ENCODE peak calls at places on chromosomes 11 and 22, in four cellular contexts. One of them, this sample, is unnamed.

GRCh38 chr22:17536269-17536668 is 27.0 kb upstream of the SLC25A18 start:
- DNase-seq in HCT116: no peak
- DNase-seq in GM23338: peak
- DNase-seq in prostate gland: no peak
- DNase-seq in this sample: no peak

GRCh38 chr11:38226684-38227083 is 1628.6 kb upstream of the RAG2 start:
- DNase-seq in GM23338: peak
- DNase-seq in prostate gland: no peak
- DNase-seq in HCT116: no peak
- DNase-seq in this sample: no peak

GRCh38 chr11:356610-357009 is 12.7 kb upstream of the B4GALNT4 start:
- DNase-seq in prostate gland: no peak
- DNase-seq in HCT116: no peak
- DNase-seq in GM23338: no peak
- DNase-seq in this sample: no peak

GRCh38 chr11:28697920-28698827 is 590.0 kb downstream of the METTL15 start:
- DNase-seq in prostate gland: peak
- DNase-seq in HCT116: peak
- DNase-seq in GM23338: peak
- DNase-seq in this sample: peak

GRCh38 chr22:28148816-28149465 is 229.9 kb upstream of the PITPNB start:
- DNase-seq in prostate gland: no peak
- DNase-seq in GM23338: no peak
- DNase-seq in HCT116: no peak
- DNase-seq in this sample: no peak

GRCh38 chr11:60950933-60951610 is 904 bp downstream of the SLC15A3 start:
- DNase-seq in prostate gland: no peak
- DNase-seq in GM23338: peak
- DNase-seq in HCT116: no peak
- DNase-seq in this sample: peak

GRCh38 chr11:68012843-68013610 is 2.9 kb downstream of the ALDH3B1 start:
- DNase-seq in HCT116: peak
- DNase-seq in prostate gland: no peak
- DNase-seq in GM23338: no peak
- DNase-seq in this sample: no peak

GRCh38 chr22:45502215-45503070 is at the start of gene FBLN1:
- DNase-seq in prostate gland: no peak
- DNase-seq in GM23338: peak
- DNase-seq in HCT116: no peak
- DNase-seq in this sample: no peak

GRCh38 chr11:120079750-120080610 is 57.9 kb downstream of the TRIM29 start:
- DNase-seq in prostate gland: no peak
- DNase-seq in GM23338: peak
- DNase-seq in HCT116: no peak
- DNase-seq in this sample: peak

GRCh38 chr22:42308887-42309468 is 38.5 kb upstream of the TCF20 start:
- DNase-seq in HCT116: no peak
- DNase-seq in GM23338: no peak
- DNase-seq in prostate gland: no peak
- DNase-seq in this sample: no peak

GRCh38 chr11:72069787-72070251 is 10.5 kb downstream of the NUMA1 start:
- DNase-seq in GM23338: peak
- DNase-seq in HCT116: peak
- DNase-seq in prostate gland: peak
- DNase-seq in this sample: peak

GRCh38 chr11:33909552-33909951 is 17.7 kb upstream of the LMO2 start:
- DNase-seq in GM23338: no peak
- DNase-seq in prostate gland: no peak
- DNase-seq in HCT116: no peak
- DNase-seq in this sample: no peak

GRCh38 chr11:36492724-36493304 is 17.3 kb downstream of the TRAF6 start:
- DNase-seq in prostate gland: no peak
- DNase-seq in GM23338: peak
- DNase-seq in HCT116: peak
- DNase-seq in this sample: no peak

GRCh38 chr22:43777204-43777671 is 34.9 kb downstream of the EFCAB6 start:
- DNase-seq in prostate gland: no peak
- DNase-seq in GM23338: no peak
- DNase-seq in HCT116: no peak
- DNase-seq in this sample: no peak

GRCh38 chr22:19974233-19974861 is 32.7 kb upstream of the TXNRD2 start:
- DNase-seq in GM23338: peak
- DNase-seq in HCT116: peak
- DNase-seq in prostate gland: no peak
- DNase-seq in this sample: peak

GRCh38 chr11:69213964-69214363 is 58.2 kb downstream of the SMIM38 start:
- DNase-seq in prostate gland: no peak
- DNase-seq in GM23338: no peak
- DNase-seq in HCT116: no peak
- DNase-seq in this sample: no peak

GRCh38 chr22:42310301-42310981 is 40.0 kb upstream of the TCF20 start:
- DNase-seq in GM23338: no peak
- DNase-seq in HCT116: no peak
- DNase-seq in prostate gland: no peak
- DNase-seq in this sample: no peak

GRCh38 chr11:14082338-14082737 is 119.8 kb downstream of the SPON1 start:
- DNase-seq in prostate gland: no peak
- DNase-seq in GM23338: no peak
- DNase-seq in HCT116: no peak
- DNase-seq in this sample: no peak

GRCh38 chr11:112157274-112157766 is 6.6 kb downstream of the IL18 start:
- DNase-seq in GM23338: no peak
- DNase-seq in HCT116: peak
- DNase-seq in prostate gland: no peak
- DNase-seq in this sample: no peak

GRCh38 chr22:19680911-19681862 is 33.1 kb upstream of the SEPTIN5 start:
- DNase-seq in HCT116: peak
- DNase-seq in prostate gland: no peak
- DNase-seq in GM23338: no peak
- DNase-seq in this sample: no peak

GRCh38 chr22:22244337-22245250 is at the start of gene VPREB1:
- DNase-seq in GM23338: no peak
- DNase-seq in prostate gland: no peak
- DNase-seq in HCT116: no peak
- DNase-seq in this sample: no peak

GRCh38 chr22:43001271-43002197 is 13.4 kb downstream of the PACSIN2 start:
- DNase-seq in prostate gland: no peak
- DNase-seq in HCT116: no peak
- DNase-seq in GM23338: no peak
- DNase-seq in this sample: no peak

GRCh38 chr11:92657226-92657625 is 312.2 kb upstream of the MTNR1B start:
- DNase-seq in GM23338: no peak
- DNase-seq in prostate gland: no peak
- DNase-seq in HCT116: no peak
- DNase-seq in this sample: no peak

GRCh38 chr22:25564979-25565677 is 653 bp downstream of the GRK3 start:
- DNase-seq in prostate gland: peak
- DNase-seq in HCT116: no peak
- DNase-seq in GM23338: peak
- DNase-seq in this sample: no peak

GRCh38 chr11:10459029-10459970 is 4.2 kb downstream of the AMPD3 start:
- DNase-seq in GM23338: no peak
- DNase-seq in HCT116: no peak
- DNase-seq in prostate gland: no peak
- DNase-seq in this sample: no peak

GRCh38 chr11:61898247-61898582 is 6.9 kb upstream of the FADS3 start:
- DNase-seq in prostate gland: no peak
- DNase-seq in GM23338: no peak
- DNase-seq in HCT116: no peak
- DNase-seq in this sample: no peak

GRCh38 chr22:33124471-33124870 is 66.3 kb upstream of the SYN3 start:
- DNase-seq in HCT116: no peak
- DNase-seq in prostate gland: no peak
- DNase-seq in GM23338: no peak
- DNase-seq in this sample: no peak

GRCh38 chr11:45809456-45810395 is 4.8 kb downstream of the SLC35C1 start:
- DNase-seq in HCT116: no peak
- DNase-seq in prostate gland: no peak
- DNase-seq in GM23338: no peak
- DNase-seq in this sample: no peak

GRCh38 chr11:67302571-67303131 is 679 bp upstream of the SSH3 start:
- DNase-seq in prostate gland: no peak
- DNase-seq in GM23338: peak
- DNase-seq in HCT116: no peak
- DNase-seq in this sample: peak

GRCh38 chr22:31737932-31738331 is 12.0 kb downstream of the PRR14L start:
- DNase-seq in GM23338: no peak
- DNase-seq in prostate gland: no peak
- DNase-seq in HCT116: no peak
- DNase-seq in this sample: no peak

GRCh38 chr22:22935056-22935545 is 47.5 kb downstream of the IGLL5 start:
- DNase-seq in HCT116: no peak
- DNase-seq in prostate gland: no peak
- DNase-seq in GM23338: no peak
- DNase-seq in this sample: no peak

GRCh38 chr11:27085115-27085514 is 44.5 kb downstream of the BBOX1 start:
- DNase-seq in prostate gland: no peak
- DNase-seq in GM23338: no peak
- DNase-seq in HCT116: no peak
- DNase-seq in this sample: no peak

GRCh38 chr22:45316796-45317526 is 7.2 kb downstream of the FAM118A start:
- DNase-seq in prostate gland: no peak
- DNase-seq in GM23338: no peak
- DNase-seq in HCT116: no peak
- DNase-seq in this sample: no peak

GRCh38 chr11:44568358-44568705 is 2.9 kb downstream of the CD82 start:
- DNase-seq in GM23338: no peak
- DNase-seq in HCT116: no peak
- DNase-seq in prostate gland: no peak
- DNase-seq in this sample: no peak

GRCh38 chr11:122439911-122440782 is 215.4 kb upstream of the UBASH3B start:
- DNase-seq in prostate gland: no peak
- DNase-seq in HCT116: no peak
- DNase-seq in GM23338: peak
- DNase-seq in this sample: no peak

GRCh38 chr22:27880778-27881394 is 38.2 kb downstream of the PITPNB start:
- DNase-seq in HCT116: peak
- DNase-seq in prostate gland: peak
- DNase-seq in GM23338: peak
- DNase-seq in this sample: no peak

GRCh38 chr11:122248939-122249338 is 132.9 kb upstream of the BLID start:
- DNase-seq in prostate gland: no peak
- DNase-seq in GM23338: no peak
- DNase-seq in HCT116: no peak
- DNase-seq in this sample: no peak

GRCh38 chr22:49733631-49734030 is 94.0 kb downstream of the BRD1 start:
- DNase-seq in prostate gland: no peak
- DNase-seq in GM23338: no peak
- DNase-seq in HCT116: no peak
- DNase-seq in this sample: no peak

GRCh38 chr11:47378011-47378835 is at the start of gene SPI1:
- DNase-seq in prostate gland: no peak
- DNase-seq in HCT116: no peak
- DNase-seq in GM23338: peak
- DNase-seq in this sample: peak
- H3K4me3 ChIP-seq in prostate gland: peak
- H3K4me3 ChIP-seq in HCT116: no peak
- H3K4me3 ChIP-seq in GM23338: no peak
- H3K4me3 ChIP-seq in this sample: peak

GRCh38 chr11:4178813-4179662 is 84.4 kb downstream of the RRM1 start:
- DNase-seq in prostate gland: no peak
- DNase-seq in GM23338: no peak
- DNase-seq in HCT116: no peak
- DNase-seq in this sample: no peak
- TF ChIP-seq POLR2AphosphoS5 in prostate gland: no peak
- TF ChIP-seq POLR2AphosphoS5 in GM23338: no peak
- TF ChIP-seq POLR2AphosphoS5 in HCT116: no peak
- TF ChIP-seq POLR2AphosphoS5 in this sample: no peak

DNA sequence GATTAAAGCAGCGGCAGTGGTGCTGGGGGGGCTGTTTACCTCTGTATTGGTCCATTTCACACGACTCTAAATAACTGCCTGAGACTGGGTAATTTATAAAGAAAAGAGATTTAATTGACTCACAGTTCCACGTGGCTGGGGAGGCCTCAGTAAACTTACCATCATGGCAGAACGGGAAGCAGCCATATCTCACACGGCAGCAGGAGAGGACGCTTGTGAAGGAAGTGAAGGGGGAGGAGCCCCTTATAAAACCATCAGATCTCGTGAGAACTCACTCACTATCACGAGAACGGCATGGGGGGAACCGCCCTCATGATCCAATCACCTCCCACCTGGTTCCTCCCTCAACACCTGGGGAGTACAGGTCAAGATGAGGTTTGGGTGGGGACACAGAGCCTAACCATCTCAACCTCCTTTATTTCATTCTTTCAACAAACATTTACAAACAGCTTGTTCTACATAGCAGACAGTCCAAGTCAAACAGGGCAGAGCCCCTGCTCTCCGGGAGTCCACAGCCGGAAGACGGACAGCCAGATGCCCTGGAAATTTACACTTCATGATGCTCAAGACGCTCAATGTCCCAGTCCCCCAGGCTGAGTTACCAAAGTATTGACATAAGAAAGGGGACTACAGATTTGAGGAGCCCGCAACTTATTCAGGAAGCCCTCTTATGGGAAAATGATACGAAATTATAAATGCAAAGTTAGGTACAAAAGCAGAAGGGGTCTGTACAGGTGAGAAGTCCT is 26.3 kb upstream of the HMGXB4 start:
- DNase-seq in prostate gland: no peak
- DNase-seq in GM23338: no peak
- DNase-seq in HCT116: peak
- DNase-seq in this sample: no peak
- H3K4me3 ChIP-seq in prostate gland: no peak
- H3K4me3 ChIP-seq in GM23338: no peak
- H3K4me3 ChIP-seq in HCT116: peak
- H3K4me3 ChIP-seq in this sample: no peak

GRCh38 chr11:115699733-115700132 is 195.5 kb upstream of the CADM1 start:
- DNase-seq in prostate gland: peak
- DNase-seq in GM23338: no peak
- DNase-seq in HCT116: no peak
- DNase-seq in this sample: no peak
- TF ChIP-seq POLR2AphosphoS5 in prostate gland: peak
- TF ChIP-seq POLR2AphosphoS5 in GM23338: no peak
- TF ChIP-seq POLR2AphosphoS5 in HCT116: no peak
- TF ChIP-seq POLR2AphosphoS5 in this sample: peak

This sample was measured in stomach.